ENCODE peak calls at places on chromosomes 7 and 10, in seven cellular contexts. One of them, this sample, is unnamed.

GRCh38 chr10:86371116-86371515 is 4.5 kb upstream of the GRID1 start:
- DNase-seq in trophoblast cell: no peak
- DNase-seq in H1: no peak
- DNase-seq in mesenchymal stem cell: no peak
- DNase-seq in H9: peak
- DNase-seq in mesendoderm: no peak
- DNase-seq in IMR-90: no peak
- DNase-seq in this sample: no peak

GRCh38 chr10:74875966-74876365 is 49.6 kb downstream of the KAT6B start:
- DNase-seq in mesenchymal stem cell: no peak
- DNase-seq in H1: no peak
- DNase-seq in mesendoderm: no peak
- DNase-seq in IMR-90: peak
- DNase-seq in trophoblast cell: no peak
- DNase-seq in H9: no peak
- DNase-seq in this sample: no peak

GRCh38 chr7:158695726-158696452 is 8.7 kb downstream of the NCAPG2 start:
- DNase-seq in H9: peak
- DNase-seq in trophoblast cell: peak
- DNase-seq in H1: no peak
- DNase-seq in IMR-90: peak
- DNase-seq in mesenchymal stem cell: peak
- DNase-seq in mesendoderm: peak
- DNase-seq in this sample: no peak

GRCh38 chr10:8477300-8477699 is 422.8 kb downstream of the GATA3 start:
- DNase-seq in H9: no peak
- DNase-seq in IMR-90: no peak
- DNase-seq in H1: no peak
- DNase-seq in mesenchymal stem cell: no peak
- DNase-seq in mesendoderm: no peak
- DNase-seq in trophoblast cell: no peak
- DNase-seq in this sample: no peak

GRCh38 chr10:67107670-67108069 is 181.8 kb downstream of the LRRTM3 start:
- DNase-seq in H9: peak
- DNase-seq in H1: no peak
- DNase-seq in trophoblast cell: no peak
- DNase-seq in IMR-90: no peak
- DNase-seq in mesenchymal stem cell: no peak
- DNase-seq in mesendoderm: no peak
- DNase-seq in this sample: no peak

GRCh38 chr7:36115448-36116321 is 37.4 kb upstream of the EEPD1 start:
- DNase-seq in trophoblast cell: peak
- DNase-seq in IMR-90: peak
- DNase-seq in H9: no peak
- DNase-seq in mesendoderm: no peak
- DNase-seq in H1: no peak
- DNase-seq in mesenchymal stem cell: peak
- DNase-seq in this sample: no peak

GRCh38 chr10:121732676-121733445 is 134.6 kb upstream of the FGFR2 start:
- DNase-seq in H1: peak
- DNase-seq in mesenchymal stem cell: no peak
- DNase-seq in mesendoderm: peak
- DNase-seq in trophoblast cell: no peak
- DNase-seq in IMR-90: no peak
- DNase-seq in H9: peak
- DNase-seq in this sample: peak

GRCh38 chr10:92074126-92074887 is 150.7 kb downstream of the BTAF1 start:
- DNase-seq in H1: no peak
- DNase-seq in trophoblast cell: no peak
- DNase-seq in mesenchymal stem cell: peak
- DNase-seq in IMR-90: peak
- DNase-seq in mesendoderm: no peak
- DNase-seq in H9: no peak
- DNase-seq in this sample: no peak

GRCh38 chr10:5364916-5365434 is at the start of gene UCN3:
- DNase-seq in mesenchymal stem cell: no peak
- DNase-seq in mesendoderm: no peak
- DNase-seq in H1: no peak
- DNase-seq in IMR-90: no peak
- DNase-seq in trophoblast cell: no peak
- DNase-seq in H9: no peak
- DNase-seq in this sample: no peak

GRCh38 chr10:118343549-118343948 is 1.4 kb upstream of the FAM204A start:
- DNase-seq in mesendoderm: no peak
- DNase-seq in H1: no peak
- DNase-seq in trophoblast cell: no peak
- DNase-seq in IMR-90: no peak
- DNase-seq in H9: no peak
- DNase-seq in mesenchymal stem cell: no peak
- DNase-seq in this sample: no peak

GRCh38 chr7:130974794-130975193 is 240.8 kb upstream of the KLF14 start:
- DNase-seq in mesenchymal stem cell: no peak
- DNase-seq in H9: no peak
- DNase-seq in IMR-90: no peak
- DNase-seq in mesendoderm: no peak
- DNase-seq in trophoblast cell: no peak
- DNase-seq in H1: no peak
- DNase-seq in this sample: no peak

GRCh38 chr7:82164813-82165212 is 278.8 kb downstream of the CACNA2D1 start:
- DNase-seq in IMR-90: peak
- DNase-seq in trophoblast cell: peak
- DNase-seq in mesenchymal stem cell: peak
- DNase-seq in H9: no peak
- DNase-seq in mesendoderm: peak
- DNase-seq in H1: no peak
- DNase-seq in this sample: no peak

GRCh38 chr7:80070391-80070790 is 64.2 kb upstream of the GNAI1 start:
- DNase-seq in H9: no peak
- DNase-seq in IMR-90: peak
- DNase-seq in trophoblast cell: peak
- DNase-seq in H1: no peak
- DNase-seq in mesenchymal stem cell: peak
- DNase-seq in mesendoderm: no peak
- DNase-seq in this sample: no peak

GRCh38 chr10:61138728-61139127 is 194.7 kb upstream of the RHOBTB1 start:
- DNase-seq in H1: no peak
- DNase-seq in IMR-90: no peak
- DNase-seq in mesendoderm: no peak
- DNase-seq in H9: no peak
- DNase-seq in trophoblast cell: no peak
- DNase-seq in mesenchymal stem cell: no peak
- DNase-seq in this sample: no peak

GRCh38 chr10:110010076-110011069 is 2.6 kb downstream of the ADD3 start:
- DNase-seq in trophoblast cell: no peak
- DNase-seq in H1: no peak
- DNase-seq in mesenchymal stem cell: no peak
- DNase-seq in mesendoderm: no peak
- DNase-seq in IMR-90: peak
- DNase-seq in H9: no peak
- DNase-seq in this sample: no peak

GRCh38 chr10:129035052-129035805 is 431.8 kb upstream of the MGMT start:
- DNase-seq in mesendoderm: no peak
- DNase-seq in H1: no peak
- DNase-seq in IMR-90: no peak
- DNase-seq in trophoblast cell: no peak
- DNase-seq in mesenchymal stem cell: no peak
- DNase-seq in H9: no peak
- DNase-seq in this sample: no peak

GRCh38 chr7:89887489-89887888 is 266.8 kb upstream of the STEAP1 start:
- DNase-seq in H9: no peak
- DNase-seq in trophoblast cell: peak
- DNase-seq in H1: no peak
- DNase-seq in mesendoderm: peak
- DNase-seq in mesenchymal stem cell: no peak
- DNase-seq in IMR-90: no peak
- DNase-seq in this sample: no peak

GRCh38 chr7:112386619-112387018 is 63.6 kb upstream of the IFRD1 start:
- DNase-seq in H1: no peak
- DNase-seq in mesenchymal stem cell: no peak
- DNase-seq in trophoblast cell: no peak
- DNase-seq in IMR-90: no peak
- DNase-seq in H9: no peak
- DNase-seq in mesendoderm: peak
- DNase-seq in this sample: no peak

GRCh38 chr7:24197852-24198251 is 86.1 kb upstream of the NPY start:
- DNase-seq in mesendoderm: no peak
- DNase-seq in H9: no peak
- DNase-seq in mesenchymal stem cell: peak
- DNase-seq in H1: no peak
- DNase-seq in trophoblast cell: peak
- DNase-seq in IMR-90: no peak
- DNase-seq in this sample: no peak

GRCh38 chr10:93672022-93672678 is 30.2 kb downstream of the FRA10AC1 start:
- DNase-seq in mesenchymal stem cell: no peak
- DNase-seq in mesendoderm: no peak
- DNase-seq in IMR-90: no peak
- DNase-seq in H1: no peak
- DNase-seq in trophoblast cell: no peak
- DNase-seq in H9: no peak
- DNase-seq in this sample: no peak

GRCh38 chr7:113197274-113197673 is 78.9 kb upstream of the SMIM30 start:
- DNase-seq in mesendoderm: peak
- DNase-seq in H1: no peak
- DNase-seq in IMR-90: peak
- DNase-seq in H9: no peak
- DNase-seq in trophoblast cell: peak
- DNase-seq in mesenchymal stem cell: no peak
- DNase-seq in this sample: no peak

GRCh38 chr10:1096287-1096889 is 40.2 kb downstream of the WDR37 start:
- DNase-seq in IMR-90: no peak
- DNase-seq in mesendoderm: no peak
- DNase-seq in mesenchymal stem cell: no peak
- DNase-seq in H1: no peak
- DNase-seq in trophoblast cell: no peak
- DNase-seq in H9: no peak
- DNase-seq in this sample: no peak

DNA sequence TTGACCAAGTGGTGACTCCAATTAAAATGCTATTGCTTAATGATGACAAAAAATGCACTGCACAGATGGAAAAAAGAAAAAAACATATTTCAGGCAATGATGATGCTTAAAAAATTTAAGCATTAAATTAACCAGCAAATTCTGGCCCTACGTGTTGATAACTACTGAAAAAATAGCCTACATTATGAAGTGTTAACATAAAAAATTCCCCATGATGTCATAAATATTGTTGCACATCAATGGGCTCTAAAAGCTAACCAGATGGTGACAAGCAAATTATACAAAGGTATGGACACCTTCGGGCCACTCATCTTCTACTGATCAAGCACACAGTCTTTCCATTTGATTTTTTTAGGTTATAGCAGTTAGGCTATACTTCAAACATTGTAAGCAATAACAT is 267.4 kb downstream of the PARD3 start:
- DNase-seq in mesenchymal stem cell: no peak
- DNase-seq in H9: no peak
- DNase-seq in IMR-90: no peak
- DNase-seq in mesendoderm: no peak
- DNase-seq in H1: no peak
- DNase-seq in trophoblast cell: no peak
- DNase-seq in this sample: no peak
- H4K8ac ChIP-seq in mesenchymal stem cell: no peak
- H4K8ac ChIP-seq in H9: no peak
- H4K8ac ChIP-seq in IMR-90: peak
- H4K8ac ChIP-seq in mesendoderm: no peak
- H4K8ac ChIP-seq in H1: no peak
- H4K8ac ChIP-seq in trophoblast cell: no peak
- H4K8ac ChIP-seq in this sample: no peak

DNA sequence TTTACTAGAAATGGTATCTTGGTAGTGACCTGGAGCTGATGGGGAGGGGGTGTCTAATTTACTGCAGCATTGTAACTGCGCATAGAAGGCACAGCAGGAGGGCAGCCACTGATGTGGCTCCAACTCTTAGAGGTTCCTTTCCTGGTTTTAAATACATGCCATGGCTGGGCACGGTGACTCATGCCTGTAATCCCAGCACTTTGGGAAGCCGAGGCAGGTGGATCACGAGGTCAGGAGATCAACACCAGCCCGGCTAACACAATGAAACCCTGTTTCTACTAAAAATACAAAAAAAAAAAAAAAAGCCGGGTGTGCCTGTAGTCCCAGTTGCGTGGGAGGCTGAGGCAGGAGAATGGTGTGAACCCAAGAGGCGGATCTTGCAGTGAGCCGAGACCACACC is 19.2 kb upstream of the SEC61G start:
- DNase-seq in IMR-90: no peak
- DNase-seq in H9: no peak
- DNase-seq in H1: no peak
- DNase-seq in mesendoderm: no peak
- DNase-seq in trophoblast cell: no peak
- DNase-seq in mesenchymal stem cell: no peak
- DNase-seq in this sample: no peak
- H4K8ac ChIP-seq in IMR-90: no peak
- H4K8ac ChIP-seq in H9: no peak
- H4K8ac ChIP-seq in H1: no peak
- H4K8ac ChIP-seq in mesendoderm: no peak
- H4K8ac ChIP-seq in trophoblast cell: no peak
- H4K8ac ChIP-seq in mesenchymal stem cell: no peak
- H4K8ac ChIP-seq in this sample: no peak

DNA sequence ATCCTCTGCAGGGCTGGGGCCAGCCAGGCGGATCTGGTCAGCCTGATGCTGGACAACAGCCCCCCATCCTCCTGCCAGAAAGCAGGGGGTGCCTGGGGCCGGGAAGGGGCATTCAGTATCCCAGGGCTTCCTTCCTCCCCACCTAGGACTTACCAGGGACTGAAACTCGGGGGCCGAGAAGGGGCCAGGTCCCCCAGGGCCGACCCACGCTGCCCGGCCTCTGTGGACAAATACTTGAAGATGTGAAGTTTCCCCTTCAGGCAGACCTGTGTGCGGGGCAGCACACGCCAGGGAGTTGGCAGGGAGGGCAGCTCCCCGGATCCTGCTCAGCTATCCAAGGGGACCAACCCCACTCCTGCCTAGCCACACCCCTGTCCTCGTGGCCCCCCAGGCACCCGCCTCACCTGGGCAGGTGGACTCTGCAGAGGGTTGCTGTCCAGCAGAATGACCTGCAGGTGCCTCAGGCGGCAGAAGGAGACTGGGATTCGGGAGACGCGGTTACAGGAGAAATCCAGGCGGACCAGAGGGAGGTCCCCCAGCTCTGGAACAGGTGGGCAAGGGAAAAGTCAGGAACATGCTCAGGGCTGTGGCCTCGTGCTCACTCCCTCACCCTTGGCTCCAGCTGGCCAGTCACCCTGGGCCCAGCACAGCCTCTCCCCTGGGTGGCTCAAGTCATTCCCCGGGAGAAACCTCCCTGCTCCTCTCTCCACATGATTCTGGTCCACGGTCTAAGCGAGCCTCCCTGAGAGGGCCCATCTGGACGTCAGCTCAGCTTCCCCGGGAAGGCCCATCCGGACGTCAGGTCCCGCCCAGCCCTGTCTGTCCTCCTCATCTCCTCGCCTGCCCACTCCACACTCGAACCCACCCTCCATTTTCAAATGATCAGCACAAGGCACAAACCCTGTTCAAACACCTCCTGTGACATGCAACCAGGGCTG is 4.8 kb upstream of the SAP25 start:
- DNase-seq in H1: no peak
- DNase-seq in mesendoderm: no peak
- DNase-seq in trophoblast cell: no peak
- DNase-seq in IMR-90: no peak
- DNase-seq in H9: peak
- DNase-seq in mesenchymal stem cell: no peak
- DNase-seq in this sample: no peak
- H4K8ac ChIP-seq in H1: no peak
- H4K8ac ChIP-seq in mesendoderm: no peak
- H4K8ac ChIP-seq in trophoblast cell: no peak
- H4K8ac ChIP-seq in IMR-90: no peak
- H4K8ac ChIP-seq in H9: no peak
- H4K8ac ChIP-seq in mesenchymal stem cell: peak
- H4K8ac ChIP-seq in this sample: no peak

GRCh38 chr10:131924982-131925649 is 24.3 kb downstream of the PPP2R2D start:
- DNase-seq in IMR-90: no peak
- DNase-seq in H1: no peak
- DNase-seq in mesenchymal stem cell: no peak
- DNase-seq in H9: no peak
- DNase-seq in mesendoderm: no peak
- DNase-seq in trophoblast cell: no peak
- DNase-seq in this sample: no peak
- H4K8ac ChIP-seq in IMR-90: no peak
- H4K8ac ChIP-seq in H1: no peak
- H4K8ac ChIP-seq in mesenchymal stem cell: no peak
- H4K8ac ChIP-seq in H9: no peak
- H4K8ac ChIP-seq in mesendoderm: no peak
- H4K8ac ChIP-seq in trophoblast cell: no peak
- H4K8ac ChIP-seq in this sample: no peak